ENCODE peak calls at places on chromosome 6, in seven cellular contexts. H is stomach, L is H1, A is K562, G is transverse colon, J is HepG2, M is upper lobe of left lung. O is an unnamed sample.

GRCh38 chr6:94813806-94814205 is 763.5 kb upstream of the MANEA start:
- DNase-seq in H (no peak), L (no peak), A (no peak), G (no peak), J (no peak), M (no peak), O (no peak)

GRCh38 chr6:10528170-10528981 is 7.2 kb downstream of the GCNT2 start:
- DNase-seq in H (peak), L (no peak), A (no peak), G (peak), J (peak), M (peak), O (no peak)

GRCh38 chr6:44699082-44699481 is 311.6 kb downstream of the CDC5L start:
- DNase-seq in H (no peak), L (no peak), A (no peak), G (no peak), J (no peak), M (no peak), O (peak)

GRCh38 chr6:161211380-161212035 is 62.4 kb downstream of the AGPAT4 start:
- DNase-seq in H (no peak), L (no peak), A (no peak), G (no peak), J (no peak), M (no peak), O (no peak)

GRCh38 chr6:6752129-6752528 is 163.6 kb downstream of the LY86 start:
- DNase-seq in H (no peak), L (no peak), A (no peak), G (peak), J (no peak), M (no peak), O (no peak)

GRCh38 chr6:164928366-164929154 is 380.8 kb downstream of the C6orf118 start:
- DNase-seq in H (no peak), L (no peak), A (no peak), G (no peak), J (no peak), M (no peak), O (no peak)

GRCh38 chr6:72619883-72620696 is 1.8 kb upstream of the KCNQ5 start:
- DNase-seq in H (peak), L (peak), A (peak), G (peak), J (no peak), M (peak), O (no peak)

GRCh38 chr6:89254569-89254968 is 37.4 kb upstream of the GABRR1 start:
- DNase-seq in H (no peak), L (no peak), A (no peak), G (no peak), J (no peak), M (no peak), O (no peak)

GRCh38 chr6:1562171-1562955 is 47.4 kb upstream of the FOXC1 start:
- DNase-seq in H (no peak), L (no peak), A (no peak), G (no peak), J (no peak), M (no peak), O (peak)

GRCh38 chr6:73695619-73696421 is at the start of gene CD109:
- DNase-seq in H (no peak), L (peak), A (no peak), G (peak), J (peak), M (peak), O (no peak)

GRCh38 chr6:35480176-35480575 is 12.0 kb downstream of the RPL10A start:
- DNase-seq in H (no peak), L (no peak), A (no peak), G (no peak), J (no peak), M (no peak), O (no peak)

GRCh38 chr6:88298446-88298845 is 132.3 kb upstream of the CNR1 start:
- DNase-seq in H (no peak), L (no peak), A (no peak), G (no peak), J (no peak), M (no peak), O (no peak)

GRCh38 chr6:153131037-153131981 is at the start of gene RGS17:
- DNase-seq in H (peak), L (peak), A (no peak), G (peak), J (no peak), M (peak), O (no peak)

GRCh38 chr6:85418059-85418458 is 31.8 kb upstream of the NT5E start:
- DNase-seq in H (no peak), L (no peak), A (no peak), G (no peak), J (no peak), M (no peak), O (no peak)

GRCh38 chr6:96478695-96479094 is 42.9 kb upstream of the UFL1 start:
- DNase-seq in H (no peak), L (no peak), A (no peak), G (no peak), J (no peak), M (no peak), O (no peak)

GRCh38 chr6:5206920-5207561 is 53.7 kb downstream of the LYRM4 start:
- DNase-seq in H (no peak), L (no peak), A (no peak), G (no peak), J (no peak), M (no peak), O (no peak)

GRCh38 chr6:5208039-5208438 is 52.7 kb downstream of the LYRM4 start:
- DNase-seq in H (no peak), L (no peak), A (no peak), G (no peak), J (no peak), M (no peak), O (no peak)

GRCh38 chr6:5204340-5204739 is 56.4 kb downstream of the LYRM4 start:
- DNase-seq in H (no peak), L (no peak), A (no peak), G (no peak), J (no peak), M (no peak), O (no peak)

GRCh38 chr6:5205035-5205469 is 55.7 kb downstream of the LYRM4 start:
- DNase-seq in H (no peak), L (no peak), A (no peak), G (no peak), J (no peak), M (no peak), O (no peak)

GRCh38 chr6:5205877-5206840 is 54.6 kb downstream of the LYRM4 start:
- DNase-seq in H (peak), L (no peak), A (no peak), G (peak), J (peak), M (peak), O (peak)
- TF ChIP-seq POLR2AphosphoS5 in H (no peak), L (no peak), A (no peak), G (no peak), J (no peak), M (no peak), O (peak)

GRCh38 chr6:57193177-57193576 is 21.1 kb downstream of the BAG2 start:
- DNase-seq in H (no peak), L (no peak), A (no peak), G (no peak), J (no peak), M (no peak), O (no peak)

GRCh38 chr6:57195457-57195856 is 23.3 kb downstream of the BAG2 start:
- DNase-seq in H (no peak), L (no peak), A (no peak), G (no peak), J (no peak), M (no peak), O (no peak)

DNA sequence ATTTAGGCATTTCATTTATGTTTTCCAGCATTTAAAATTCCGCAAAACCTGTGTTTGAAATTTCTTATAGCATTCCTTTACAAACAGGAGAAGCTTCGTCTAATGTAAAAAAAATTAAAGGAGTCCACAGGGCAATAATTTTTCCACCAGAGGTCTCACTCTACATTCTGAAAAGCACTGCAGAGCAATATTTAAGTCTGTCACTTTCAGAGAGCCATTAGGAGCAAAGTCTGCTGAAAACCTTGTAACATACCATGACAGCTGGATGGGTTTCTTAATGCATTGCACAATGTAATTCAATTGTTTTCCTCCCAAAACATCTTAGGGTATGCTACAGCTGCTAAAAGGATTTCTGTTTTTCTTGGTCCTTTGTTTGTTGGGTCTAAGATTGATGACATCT is 18.0 kb downstream of the BAG2 start:
- DNase-seq in H (no peak), L (no peak), A (no peak), G (no peak), J (peak), M (no peak), O (no peak)
- TF ChIP-seq CTCF in H (no peak), L (no peak), A (no peak), G (peak), J (peak), M (no peak), O (peak)

GRCh38 chr6:79227445-79227844 is 7.0 kb downstream of the HMGN3 start:
- DNase-seq in H (no peak), L (no peak), A (no peak), G (no peak), J (no peak), M (no peak), O (no peak)
- TF ChIP-seq EP300 in H (no peak), L (no peak), A (no peak), G (no peak), J (no peak), M (no peak), O (no peak)

GRCh38 chr6:168302534-168302933 is 17.0 kb downstream of the DACT2 start:
- DNase-seq in H (no peak), L (peak), A (peak), G (peak), J (peak), M (no peak), O (no peak)
- TF ChIP-seq POLR2AphosphoS5 in H (no peak), L (no peak), A (no peak), G (no peak), J (no peak), M (no peak), O (no peak)